ENCODE peak calls at places on chromosomes 16 and 17, in ten cellular contexts. Q is lower leg skin, K is prostate gland, F is mesothelial cell of epicardium, V is WTC11, X is lower lobe of right lung, R is H1, C is right atrium auricular region, L is ovary, Z is cardiac muscle cell. W is an unnamed sample.
A peak's percentile ranks its signal among the peaks of the same experiment; 100 is the strongest.

GRCh38 chr17:21374455-21375161 is 1.5 kb upstream of the KCNJ12 start:
- DNase-seq in Z (peak; percentile 5), V (no peak), K (no peak), F (no peak), R (no peak), X (no peak), Q (no peak), C (no peak), L (no peak), W (no peak)

GRCh38 chr17:75898065-75898464 is 1.3 kb upstream of the TRIM65 start:
- DNase-seq in C (no peak), Q (no peak), X (no peak), R (no peak), K (no peak), L (no peak), V (no peak), Z (no peak), F (no peak), W (no peak)

GRCh38 chr16:89114159-89114981 is 20.7 kb downstream of the ACSF3 start:
- DNase-seq in F (no peak), K (no peak), L (no peak), Q (no peak), R (no peak), C (no peak), Z (peak; percentile 10), X (peak; percentile 47), V (peak; percentile 47), W (no peak)

GRCh38 chr16:88287219-88287618 is 95.5 kb upstream of the ZNF469 start:
- DNase-seq in Q (no peak), Z (no peak), C (no peak), K (no peak), V (no peak), X (no peak), L (no peak), F (no peak), R (no peak), W (no peak)

GRCh38 chr17:4853195-4853762 is 20.1 kb downstream of the MINK1 start:
- DNase-seq in Z (no peak), K (no peak), C (no peak), R (no peak), F (no peak), L (no peak), V (no peak), Q (no peak), X (no peak), W (no peak)

GRCh38 chr17:73549841-73550430 is 94.3 kb downstream of the SDK2 start:
- DNase-seq in V (no peak), X (no peak), Z (no peak), C (no peak), L (no peak), R (no peak), F (no peak), Q (no peak), K (no peak), W (no peak)

GRCh38 chr17:80899402-80900268 is 92.0 kb upstream of the CHMP6 start:
- DNase-seq in V (peak; percentile 85), R (peak; percentile 29), K (no peak), L (no peak), Z (peak; percentile 19), C (no peak), Q (no peak), X (peak; percentile 69), F (no peak), W (no peak)

GRCh38 chr17:10127819-10128375 is 70.5 kb downstream of the GAS7 start:
- DNase-seq in F (peak; percentile 75), K (no peak), Q (peak; percentile 96), Z (peak; percentile 98), R (peak; percentile 21), X (peak; percentile 79), C (peak; percentile 94), V (no peak), L (peak; percentile 86), W (peak; percentile 28)

GRCh38 chr16:10976663-10977062 is 32.3 kb downstream of the CLEC16A start:
- DNase-seq in L (no peak), Q (no peak), C (no peak), F (no peak), K (no peak), V (no peak), Z (no peak), X (no peak), R (no peak), W (no peak)

GRCh38 chr17:28957992-28958355 is 6.7 kb upstream of the PHF12 start:
- DNase-seq in Q (no peak), L (no peak), F (no peak), V (peak; percentile 7), Z (no peak), R (no peak), K (no peak), C (no peak), X (no peak), W (no peak)

GRCh38 chr17:68048996-68049395 is 13.5 kb downstream of the KPNA2 start:
- DNase-seq in C (no peak), Q (peak; percentile 18), R (no peak), F (no peak), L (no peak), X (no peak), K (no peak), Z (no peak), V (no peak), W (no peak)

GRCh38 chr16:87350031-87350430 is 32.8 kb upstream of the C16orf95 start:
- DNase-seq in V (no peak), Z (no peak), R (no peak), K (no peak), Q (no peak), X (no peak), L (no peak), F (no peak), C (no peak), W (no peak)

GRCh38 chr17:64252831-64253230 is 10.2 kb downstream of the TEX2 start:
- DNase-seq in L (no peak), Z (no peak), X (no peak), V (no peak), Q (no peak), R (no peak), K (no peak), F (no peak), C (no peak), W (no peak)

GRCh38 chr17:77417575-77417974 is 276.8 kb downstream of the SEC14L1 start:
- DNase-seq in K (no peak), Z (no peak), L (no peak), Q (no peak), R (no peak), F (no peak), V (no peak), X (no peak), C (no peak), W (no peak)

GRCh38 chr16:73196670-73197069 is 148.7 kb upstream of the ZFHX3 start:
- DNase-seq in L (peak; percentile 33), Q (no peak), C (peak; percentile 82), F (no peak), K (peak; percentile 73), V (peak; percentile 73), X (peak; percentile 73), Z (peak; percentile 82), R (peak; percentile 51), W (peak; percentile 45)

DNA sequence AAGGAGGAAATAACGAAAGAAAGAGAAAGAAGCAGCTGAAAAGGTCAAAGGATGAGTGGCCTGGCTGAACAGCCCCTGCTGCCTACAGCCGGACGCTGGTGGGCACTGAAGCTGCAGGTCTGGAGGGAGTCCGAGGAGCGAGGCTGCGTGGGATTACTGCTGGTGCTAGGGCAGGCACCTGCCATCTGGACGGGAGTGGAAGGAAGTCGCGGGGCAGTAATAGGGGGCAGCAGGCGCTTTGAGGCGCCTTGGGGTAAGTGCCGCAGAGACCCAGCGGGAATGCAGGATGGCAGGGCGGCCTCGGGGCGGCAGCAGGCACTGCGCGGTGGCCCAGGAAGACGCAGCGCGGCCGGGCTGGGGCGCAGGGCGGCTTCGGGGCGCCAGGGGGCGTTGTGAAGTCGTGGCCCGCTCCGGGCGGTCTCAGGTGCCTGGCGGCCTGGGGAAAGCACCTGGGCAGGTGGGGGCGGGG is 305 bp upstream of the SCNN1G start:
- DNase-seq in Q (peak; percentile 94), C (no peak), V (peak; percentile 94), K (peak; percentile 90), F (peak; percentile 89), R (peak; percentile 84), L (peak; percentile 50), Z (peak; percentile 61), X (peak; percentile 88), W (no peak)
- TF ChIP-seq CTCF in Q (peak; percentile 42), C (peak; percentile 100), V (peak; percentile 80), K (peak; percentile 99), F (peak; percentile 73), R (peak; percentile 99), L (peak; percentile 48), Z (peak; percentile 78), X (peak; percentile 97), W (peak; percentile 97)

GRCh38 chr16:57761957-57762356 is 26.4 kb downstream of the KATNB1 start:
- DNase-seq in R (no peak), Z (no peak), K (no peak), C (no peak), V (no peak), Q (no peak), L (no peak), F (no peak), X (peak; percentile 29), W (no peak)
- TF ChIP-seq CTCF in R (no peak), Z (no peak), K (no peak), C (no peak), V (no peak), Q (no peak), L (no peak), F (no peak), X (no peak), W (no peak)

GRCh38 chr16:85220125-85220839 is 108.0 kb upstream of the CIBAR2 start:
- DNase-seq in R (no peak), Q (no peak), Z (peak; percentile 84), F (peak; percentile 79), L (peak; percentile 87), C (no peak), K (peak; percentile 88), X (peak; percentile 75), V (no peak), W (no peak)
- TF ChIP-seq CTCF in R (no peak), Q (no peak), Z (no peak), F (no peak), L (no peak), C (peak; percentile 37), K (no peak), X (no peak), V (no peak), W (no peak)

DNA sequence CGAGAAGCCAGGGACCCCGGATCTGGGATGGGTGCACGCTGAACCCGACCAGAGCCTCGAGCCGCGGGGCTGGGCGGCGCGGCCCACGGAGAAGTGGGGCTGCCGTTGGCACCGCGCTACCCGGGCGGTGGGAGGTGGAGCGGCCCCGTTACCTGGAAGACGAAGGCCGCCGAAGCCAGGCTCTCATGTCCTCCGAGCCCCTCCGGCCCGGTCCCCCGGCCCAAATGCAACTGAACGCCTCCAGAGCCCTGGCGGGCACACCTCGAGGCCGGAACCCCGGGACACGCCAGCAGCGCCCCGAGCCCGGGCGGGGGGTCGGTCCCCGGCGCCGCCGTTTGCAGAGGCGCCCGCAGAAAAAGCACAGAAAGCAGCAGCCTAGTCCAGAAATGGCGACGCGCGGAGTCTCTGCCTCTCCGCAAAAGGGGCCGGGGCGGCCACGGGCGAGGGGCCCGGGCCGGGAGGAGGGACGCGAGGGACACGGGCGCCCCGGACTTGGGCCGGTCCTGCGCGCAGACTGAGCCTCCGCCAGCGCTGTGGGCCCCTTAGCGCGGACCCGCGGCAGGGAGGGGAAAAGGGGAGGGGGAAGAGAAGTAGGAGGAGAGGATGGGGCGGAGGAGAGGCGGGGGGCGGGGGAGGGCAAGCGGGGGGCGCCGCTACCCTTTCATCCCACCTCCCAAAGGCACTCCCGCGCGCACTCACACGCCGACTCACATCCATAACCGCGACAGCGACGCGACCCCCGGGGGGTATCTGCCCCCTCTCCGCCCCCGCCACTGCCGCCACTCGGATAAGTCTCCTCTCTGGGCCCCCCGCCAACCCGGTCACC is 1.4 kb downstream of the AXIN2 start:
- DNase-seq in Z (peak; percentile 51), R (no peak), C (no peak), Q (peak; percentile 92), F (peak; percentile 78), L (peak; percentile 77), X (peak; percentile 61), V (peak; percentile 58), K (peak; percentile 40), W (no peak)
- TF ChIP-seq CTCF in Z (no peak), R (no peak), C (no peak), Q (no peak), F (peak; percentile 12), L (no peak), X (no peak), V (no peak), K (no peak), W (no peak)

W was measured in thoracic aorta.